ENCODE peak calls at places on chromosomes 5 and 9, in six cellular contexts. W is GM20000, F is fibroblast of mammary gland, O is neural crest cell, J is GM23338, E is epithelial cell of esophagus. R is an unnamed sample.

GRCh38 chr9:73807956-73808355 is 656.3 kb downstream of the ANXA1 start:
- DNase-seq in W (no peak), F (peak; percentile 88), O (no peak), J (no peak), E (peak; percentile 19), R (no peak)

GRCh38 chr9:107693620-107694326 is 204.2 kb upstream of the KLF4 start:
- DNase-seq in W (no peak), F (peak; percentile 74), O (no peak), J (no peak), E (peak; percentile 51), R (no peak)

GRCh38 chr9:126454250-126454649 is 127.6 kb downstream of the MVB12B start:
- DNase-seq in W (no peak), F (no peak), O (no peak), J (no peak), E (no peak), R (no peak)

GRCh38 chr5:125311743-125312142 is 565.3 kb upstream of the ZNF608 start:
- DNase-seq in W (no peak), F (peak; percentile 89), O (no peak), J (no peak), E (peak; percentile 89), R (no peak)

GRCh38 chr9:69931340-69931739 is 110.7 kb downstream of the CFAP95 start:
- DNase-seq in W (no peak), F (no peak), O (peak; percentile 22), J (peak; percentile 70), E (no peak), R (no peak)

GRCh38 chr9:109745335-109746283 is 34.4 kb upstream of the PALM2AKAP2 start:
- DNase-seq in W (no peak), F (peak; percentile 76), O (no peak), J (peak; percentile 18), E (peak; percentile 16), R (no peak)

GRCh38 chr5:154355141-154355611 is 90.6 kb upstream of the SAP30L start:
- DNase-seq in W (no peak), F (no peak), O (no peak), J (peak; percentile 33), E (no peak), R (no peak)

GRCh38 chr5:151520294-151520693 is 70.8 kb downstream of the FAT2 start:
- DNase-seq in W (no peak), F (no peak), O (no peak), J (no peak), E (no peak), R (no peak)

GRCh38 chr9:21657966-21658667 is 144.3 kb upstream of the MTAP start:
- DNase-seq in W (no peak), F (peak; percentile 49), O (no peak), J (no peak), E (no peak), R (no peak)

GRCh38 chr9:108434036-108434435 is 421.8 kb downstream of the ACTL7B start:
- DNase-seq in W (no peak), F (no peak), O (no peak), J (no peak), E (no peak), R (no peak)

GRCh38 chr5:435961-436640 is 6.9 kb upstream of the EXOC3 start:
- DNase-seq in W (no peak), F (peak; percentile 35), O (no peak), J (peak; percentile 62), E (peak; percentile 36), R (no peak)

GRCh38 chr5:130571076-130571475 is 594.0 kb downstream of the HINT1 start:
- DNase-seq in W (no peak), F (peak; percentile 81), O (no peak), J (no peak), E (peak; percentile 68), R (no peak)

GRCh38 chr9:135641745-135642144 is 2.4 kb upstream of the GLT6D1 start:
- DNase-seq in W (no peak), F (no peak), O (no peak), J (no peak), E (no peak), R (no peak)

GRCh38 chr5:85814596-85814995 is 803.1 kb upstream of the COX7C start:
- DNase-seq in W (no peak), F (no peak), O (no peak), J (peak; percentile 70), E (no peak), R (no peak)

GRCh38 chr5:136036293-136036911 is 7.6 kb downstream of the TGFBI start:
- DNase-seq in W (no peak), F (no peak), O (no peak), J (no peak), E (no peak), R (no peak)

GRCh38 chr9:20511680-20512079 is 110.6 kb downstream of the MLLT3 start:
- DNase-seq in W (no peak), F (no peak), O (no peak), J (no peak), E (no peak), R (no peak)

GRCh38 chr5:17378346-17378984 is 119.6 kb upstream of the TAF11L2 start:
- DNase-seq in W (no peak), F (peak; percentile 57), O (no peak), J (no peak), E (no peak), R (no peak)

GRCh38 chr9:137025120-137025966 is 2.7 kb downstream of the ABCA2 start:
- DNase-seq in W (no peak), F (no peak), O (peak; percentile 58), J (no peak), E (peak; percentile 68), R (no peak)

GRCh38 chr5:53243403-53243802 is 133.8 kb upstream of the MOCS2 start:
- DNase-seq in W (no peak), F (no peak), O (no peak), J (peak; percentile 15), E (no peak), R (no peak)

GRCh38 chr5:160930361-160930760 is 78.3 kb upstream of the ATP10B start:
- DNase-seq in W (no peak), F (no peak), O (no peak), J (peak; percentile 89), E (peak; percentile 37), R (no peak)

GRCh38 chr5:156534906-156535305 is 207.9 kb downstream of the SGCD start:
- DNase-seq in W (no peak), F (peak; percentile 87), O (no peak), J (no peak), E (no peak), R (no peak)

GRCh38 chr5:84384604-84385575 is at the start of gene EDIL3:
- DNase-seq in W (no peak), F (peak; percentile 28), O (peak; percentile 53), J (peak; percentile 82), E (peak; percentile 49), R (peak; percentile 49)

GRCh38 chr5:172417983-172418630 is 36.2 kb downstream of the SH3PXD2B start:
- DNase-seq in W (no peak), F (peak; percentile 99), O (no peak), J (no peak), E (peak; percentile 97), R (no peak)

GRCh38 chr5:143426437-143426991 is 23.0 kb upstream of the NR3C1 start:
- DNase-seq in W (no peak), F (peak; percentile 42), O (no peak), J (no peak), E (no peak), R (no peak)

GRCh38 chr5:137498736-137499505 is at the start of gene SPOCK1:
- DNase-seq in W (peak; percentile 96), F (peak; percentile 67), O (peak; percentile 69), J (peak; percentile 90), E (peak; percentile 80), R (peak; percentile 78)

GRCh38 chr9:90965141-90965910 is 163.7 kb downstream of the SYK start:
- DNase-seq in W (no peak), F (no peak), O (no peak), J (peak; percentile 21), E (peak; percentile 65), R (no peak)

GRCh38 chr5:133627180-133627579 is 14.8 kb upstream of the FSTL4 start:
- DNase-seq in W (no peak), F (peak; percentile 20), O (no peak), J (no peak), E (no peak), R (no peak)

GRCh38 chr5:140329739-140330481 is 16.5 kb downstream of the HBEGF start:
- DNase-seq in W (no peak), F (no peak), O (no peak), J (peak; percentile 14), E (no peak), R (no peak)

GRCh38 chr5:128455861-128456361 is 82.1 kb downstream of the FBN2 start:
- DNase-seq in W (no peak), F (no peak), O (no peak), J (no peak), E (no peak), R (no peak)

GRCh38 chr5:123496892-123497291 is 15.1 kb upstream of the CSNK1G3 start:
- DNase-seq in W (no peak), F (peak; percentile 83), O (no peak), J (no peak), E (no peak), R (no peak)

DNA sequence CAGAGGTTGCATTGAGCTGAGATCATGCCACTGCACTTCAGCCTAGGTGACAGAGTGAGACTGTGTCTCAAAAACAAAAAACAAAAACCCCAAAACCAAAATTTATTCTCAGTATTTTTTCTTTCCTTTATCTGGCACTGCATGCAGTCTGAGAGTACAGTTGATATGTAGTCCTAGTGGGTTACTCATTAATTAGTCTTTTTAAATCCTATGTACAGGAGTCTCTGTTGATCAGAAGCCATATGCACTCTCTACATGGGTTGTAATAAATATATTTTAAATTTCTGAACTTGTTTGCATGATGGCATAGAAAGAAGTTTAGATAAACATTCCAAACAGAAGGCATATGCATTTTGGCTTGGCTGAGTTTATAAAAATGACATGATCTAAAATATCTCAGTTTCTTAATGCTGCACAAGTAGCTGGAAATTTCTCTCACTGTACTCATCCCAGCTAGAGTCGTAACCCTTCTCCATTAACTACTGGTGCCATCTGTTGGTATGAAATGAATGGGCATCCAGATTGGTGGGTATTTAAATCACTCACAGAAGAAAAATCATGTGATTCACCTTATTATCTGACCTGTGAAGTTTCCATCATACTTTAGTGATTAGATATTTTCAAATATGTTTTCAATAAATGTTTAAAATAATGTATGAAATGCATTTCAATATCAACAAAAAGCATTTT is 284.8 kb downstream of the CTNND2 start:
- DNase-seq in W (no peak), F (peak; percentile 8), O (no peak), J (peak; percentile 24), E (peak; percentile 6), R (no peak)
- TF ChIP-seq CTCF in W (no peak), F (no peak), O (peak; percentile 44), J (peak; percentile 56), E (peak; percentile 17), R (peak; percentile 36)

DNA sequence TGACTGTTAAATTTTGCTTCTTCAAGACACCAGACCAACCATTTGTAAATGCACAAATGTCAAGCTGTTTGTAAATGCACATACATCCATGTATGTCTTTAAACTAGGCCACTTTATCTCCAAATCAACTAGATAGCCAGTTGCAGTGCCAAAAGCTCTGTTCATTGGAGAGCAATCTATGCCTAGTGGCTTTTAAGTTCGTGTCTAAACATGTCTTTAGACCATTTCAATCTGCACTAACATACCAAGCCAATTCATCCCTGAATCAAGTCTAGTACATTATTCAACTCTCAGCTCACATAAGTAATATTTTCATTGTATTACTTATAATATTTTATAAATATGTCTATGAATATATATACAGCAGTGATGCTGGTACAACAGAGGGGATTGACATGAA is 985.9 kb downstream of the CDH18 start:
- DNase-seq in W (no peak), F (no peak), O (no peak), J (no peak), E (peak; percentile 57), R (no peak)
- TF ChIP-seq CTCF in W (no peak), F (no peak), O (no peak), J (no peak), E (no peak), R (no peak)

GRCh38 chr5:32443541-32444190 is 874 bp downstream of the ZFR start:
- DNase-seq in W (peak; percentile 76), F (peak; percentile 17), O (peak; percentile 36), J (peak; percentile 74), E (peak; percentile 36), R (peak; percentile 21)
- TF ChIP-seq CTCF in W (no peak), F (no peak), O (no peak), J (no peak), E (no peak), R (no peak)

GRCh38 chr5:157689942-157690689 is 18.8 kb downstream of the C5orf52 start:
- DNase-seq in W (no peak), F (no peak), O (no peak), J (peak; percentile 51), E (no peak), R (no peak)
- TF ChIP-seq CTCF in W (no peak), F (no peak), O (no peak), J (peak; percentile 63), E (peak; percentile 20), R (no peak)

R was measured in progenitor cell of endocrine pancreas.